ENCODE peak calls at places on chromosomes 12 and 14, in seven cellular contexts. X is left lung, B is astrocyte of the spinal cord, C is adrenal gland, L is esophagus squamous epithelium, A is transverse colon, T is pancreas. V is an unnamed sample.

GRCh38 chr12:67434653-67435375 is 165.7 kb downstream of the CAND1 start:
- DNase-seq in L (no peak), B (peak; percentile 96), A (no peak), T (no peak), X (no peak), C (no peak), V (peak; percentile 98)

GRCh38 chr12:123512838-123513665 is 20.5 kb downstream of the RILPL1 start:
- DNase-seq in T (no peak), B (no peak), X (peak; percentile 55), L (no peak), A (no peak), C (no peak), V (no peak)

GRCh38 chr12:69002969-69003368 is 70.0 kb upstream of the CPM start:
- DNase-seq in A (no peak), B (no peak), C (no peak), X (no peak), L (no peak), T (no peak), V (no peak)

GRCh38 chr12:102548543-102548942 is 68.2 kb upstream of the IGF1 start:
- DNase-seq in C (peak; percentile 30), X (no peak), L (no peak), B (no peak), A (no peak), T (peak; percentile 9), V (no peak)

GRCh38 chr14:46108228-46108627 is 543.4 kb downstream of the RPL10L start:
- DNase-seq in L (no peak), X (no peak), T (no peak), A (no peak), B (no peak), C (no peak), V (no peak)

GRCh38 chr14:30499358-30499757 is 59.6 kb upstream of the G2E3 start:
- DNase-seq in A (no peak), X (no peak), L (no peak), C (no peak), B (no peak), T (no peak), V (no peak)

GRCh38 chr14:105064721-105065143 is 498 bp downstream of the GPR132 start:
- DNase-seq in C (no peak), L (no peak), T (no peak), B (peak; percentile 48), X (peak; percentile 66), A (peak; percentile 47), V (peak; percentile 56)

GRCh38 chr14:42192659-42193425 is 586.2 kb downstream of the LRFN5 start:
- DNase-seq in T (no peak), X (no peak), C (no peak), B (peak; percentile 94), A (no peak), L (no peak), V (peak; percentile 99)

GRCh38 chr12:56186957-56187356 is 2.3 kb downstream of the SMARCC2 start:
- DNase-seq in C (no peak), A (no peak), L (no peak), B (no peak), T (no peak), X (no peak), V (no peak)
- H3K4me3 ChIP-seq in C (no peak overlapping the region), A (no peak overlapping the region), L (no peak overlapping the region), B (no peak overlapping the region), T (no peak overlapping the region), X (no peak overlapping the region), V (no peak overlapping the region)

GRCh38 chr12:104929926-104930325 is 28.2 kb downstream of the SLC41A2 start:
- DNase-seq in T (no peak), C (no peak), B (no peak), A (no peak), L (no peak), X (no peak), V (peak; percentile 58)
- H3K4me3 ChIP-seq in T (no peak overlapping the region), C (no peak overlapping the region), B (no peak overlapping the region), A (no peak overlapping the region), L (no peak overlapping the region), X (no peak overlapping the region), V (no peak overlapping the region)

GRCh38 chr12:4118601-4119156 is 154.9 kb upstream of the CCND2 start:
- DNase-seq in X (no peak), L (no peak), T (no peak), C (no peak), B (no peak), A (no peak), V (no peak)
- H3K4me3 ChIP-seq in X (no peak overlapping the region), L (no peak overlapping the region), T (no peak overlapping the region), C (no peak overlapping the region), B (no peak overlapping the region), A (no peak overlapping the region), V (no peak overlapping the region)

DNA sequence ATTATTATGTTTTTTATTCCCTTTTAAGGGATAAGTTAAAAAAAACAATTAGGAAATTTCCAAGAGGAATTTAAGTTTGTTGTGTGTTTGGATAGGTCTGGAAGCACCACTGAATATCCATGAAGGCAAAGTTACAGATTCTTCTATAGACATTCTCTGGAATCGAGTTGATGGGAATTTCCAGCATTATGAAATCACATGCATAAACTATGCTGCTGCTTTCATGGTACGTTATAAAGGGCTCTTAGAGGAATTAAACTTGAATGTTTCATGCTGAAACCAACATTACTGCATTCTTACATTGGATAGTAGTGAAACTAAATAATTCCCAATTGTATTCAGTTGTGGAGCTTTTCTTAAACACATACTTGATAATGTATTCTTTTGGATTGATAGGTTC is 21.5 kb upstream of the PTPRQ start:
- DNase-seq in T (no peak), X (no peak), C (no peak), B (no peak), L (no peak), A (no peak), V (no peak)
- H3K4me3 ChIP-seq in T (no peak overlapping the region), X (no peak overlapping the region), C (no peak overlapping the region), B (no peak overlapping the region), L (no peak overlapping the region), A (no peak overlapping the region), V (no peak overlapping the region)

GRCh38 chr14:58628381-58628780 is 9.4 kb upstream of the DACT1 start:
- DNase-seq in B (no peak), T (no peak), X (no peak), C (no peak), A (no peak), L (no peak), V (no peak)
- H3K4me3 ChIP-seq in B (no peak overlapping the region), T (no peak overlapping the region), X (no peak overlapping the region), C (no peak overlapping the region), A (no peak overlapping the region), L (no peak overlapping the region), V (no peak overlapping the region)

V was measured in fibroblast of mammary gland.